ENCODE peak calls at places on chromosomes 5 and 9, in five cellular contexts. Z is central memory CD8-positive, alpha-beta T cell; K is left lung; F is stimulated activated CD8-positive, alpha-beta memory T cell treated with anti-CD3 and anti-CD28 coated beads, Interleukin-15, amount 100 ng/mL, for 1 hour; P is uterus. S is an unnamed sample.

GRCh38 chr5:73299665-73300435 is 126.9 kb downstream of the TMEM174 start:
- DNase-seq in Z (no peak), K (no peak), F (no peak), P (no peak), S (no peak)

GRCh38 chr5:61440596-61440995 is 108.5 kb downstream of the ZSWIM6 start:
- DNase-seq in Z (no peak), K (no peak), F (no peak), P (no peak), S (no peak)

GRCh38 chr9:110115868-110116542 is 92.0 kb downstream of the C9orf152 start:
- DNase-seq in Z (no peak), K (no peak), F (no peak), P (no peak), S (no peak)

GRCh38 chr5:18745988-18746615 is 1111.8 kb downstream of the TAF11L14 start:
- DNase-seq in Z (no peak), K (no peak), F (no peak), P (no peak), S (no peak)

GRCh38 chr5:66144799-66145390 is 795 bp downstream of the SREK1 start:
- DNase-seq in Z (no peak), K (no peak), F (no peak), P (no peak), S (no peak)

GRCh38 chr9:124940521-124940893 is 376 bp downstream of the GOLGA1 start:
- DNase-seq in Z (no peak), K (no peak), F (peak), P (no peak), S (no peak)

GRCh38 chr9:90432951-90433350 is 209.7 kb downstream of the DIRAS2 start:
- DNase-seq in Z (no peak), K (no peak), F (no peak), P (no peak), S (no peak)

GRCh38 chr5:130471-131175 is 38.7 kb downstream of the PLEKHG4B start:
- DNase-seq in Z (no peak), K (no peak), F (no peak), P (no peak), S (no peak)

GRCh38 chr5:96079075-96079474 is 117.4 kb upstream of the ELL2 start:
- DNase-seq in Z (no peak), K (no peak), F (no peak), P (no peak), S (peak)

GRCh38 chr5:172772112-172772906 is 1.3 kb upstream of the DUSP1 start:
- DNase-seq in Z (peak), K (peak), F (peak), P (peak), S (no peak)